ENCODE peak calls at places on chromosomes 16 and 17, in four cellular contexts. E is IMR-90, V is neural progenitor cell, S is uterus. F is an unnamed sample. For H3K4me1, the result is how much of the 10 kb centered on the place peaks cover.

GRCh38 chr16:86343111-86343642 is 167.2 kb upstream of the FOXF1 start:
- DNase-seq in V (no peak), S (peak), E (peak), F (peak)

GRCh38 chr16:60681014-60681413 is 1355.2 kb downstream of the CDH8 start:
- DNase-seq in V (peak), E (no peak), S (no peak), F (no peak)

GRCh38 chr17:72353502-72353901 is 232.7 kb downstream of the SOX9 start:
- DNase-seq in E (no peak), S (no peak), V (peak), F (no peak)

GRCh38 chr16:59880626-59881025 is 1146.5 kb upstream of the GOT2 start:
- DNase-seq in V (no peak), S (no peak), E (no peak), F (no peak)

GRCh38 chr17:82267575-82268379 is 5.7 kb downstream of the CSNK1D start:
- DNase-seq in S (peak), V (no peak), E (peak), F (peak)

GRCh38 chr16:84156342-84156784 is 11.3 kb downstream of the DNAAF1 start:
- DNase-seq in E (no peak), V (no peak), S (no peak), F (no peak)

GRCh38 chr17:74531231-74531761 is at the start of gene CD300LB:
- DNase-seq in S (peak), V (no peak), E (no peak), F (peak)

GRCh38 chr16:11627822-11628457 is 40.3 kb upstream of the SNN start:
- DNase-seq in V (no peak), S (no peak), E (peak), F (no peak)

GRCh38 chr16:12815361-12815760 is 11.7 kb upstream of the CPPED1 start:
- DNase-seq in S (no peak), V (no peak), E (no peak), F (no peak)

GRCh38 chr16:51490866-51491265 is 339.8 kb upstream of the SALL1 start:
- DNase-seq in S (no peak), E (no peak), V (no peak), F (no peak)

GRCh38 chr17:13735444-13735843 is 133.7 kb upstream of the HS3ST3A1 start:
- DNase-seq in S (no peak), E (peak), V (peak), F (no peak)

GRCh38 chr16:3113765-3114479 is 1.5 kb downstream of the ZNF205 start:
- DNase-seq in E (peak), V (no peak), S (no peak), F (no peak)

GRCh38 chr17:17191346-17191792 is 14.8 kb downstream of the PLD6 start:
- DNase-seq in S (peak), V (no peak), E (peak), F (peak)

GRCh38 chr17:38747385-38748328 is 479 bp downstream of the PCGF2 start:
- DNase-seq in E (no peak), S (peak), V (peak), F (peak)

GRCh38 chr16:24717411-24717810 is 12.0 kb upstream of the TNRC6A start:
- DNase-seq in E (peak), S (no peak), V (no peak), F (no peak)

GRCh38 chr16:11583889-11584565 is 2.7 kb downstream of the LITAF start:
- DNase-seq in E (no peak), V (no peak), S (no peak), F (peak)

GRCh38 chr17:32933881-32934280 is 5.9 kb downstream of the TMEM98 start:
- DNase-seq in E (peak), S (no peak), V (no peak), F (no peak)

DNA sequence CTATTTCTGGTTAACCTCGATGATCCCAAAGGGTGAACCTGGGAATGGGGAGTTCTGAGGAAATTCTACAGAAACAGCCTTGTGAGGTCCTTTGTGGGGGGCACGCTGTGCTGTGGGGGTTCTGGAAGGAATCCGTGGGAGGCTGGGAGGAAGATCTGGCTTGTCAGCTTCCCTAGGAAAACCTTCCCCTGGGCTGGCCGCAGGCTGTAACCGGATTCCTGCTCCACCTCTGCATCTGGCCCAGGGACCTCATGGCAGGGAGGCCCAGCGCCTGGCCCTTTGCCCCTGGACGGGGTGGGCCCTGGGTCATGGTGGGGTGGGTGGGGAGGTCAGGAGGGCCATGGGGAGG is 3.3 kb upstream of the MEOX1 start:
- DNase-seq in S (no peak), E (no peak), V (peak), F (no peak)
- H3K4me1 ChIP-seq in S (under half), E (under half), V (under half), F (under half)

DNA sequence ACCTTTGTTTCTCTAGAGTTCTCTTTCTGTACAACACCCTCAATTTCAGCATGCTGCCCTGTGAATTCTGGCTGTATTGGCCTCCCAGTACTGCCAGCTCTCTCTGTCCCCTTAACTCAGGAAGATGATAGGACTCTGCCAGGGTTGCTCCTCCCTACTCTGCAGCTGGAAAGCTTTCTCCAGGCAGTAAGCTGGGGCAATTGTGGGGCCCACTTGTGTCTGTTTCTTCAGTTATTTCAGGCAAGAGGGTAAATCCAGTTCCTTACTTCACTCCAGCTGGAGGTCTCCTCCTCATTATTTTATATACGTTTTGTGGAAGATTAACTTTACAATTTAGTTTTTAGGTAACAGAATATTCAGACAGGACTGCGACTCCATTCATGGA is 9.9 kb downstream of the C17orf100 start:
- DNase-seq in S (no peak), E (no peak), V (no peak), F (no peak)
- H3K4me3 ChIP-seq in S (no peak), E (no peak), V (no peak), F (no peak)

GRCh38 chr16:30657866-30658730 is at the start of gene FBRS:
- DNase-seq in V (peak), E (peak), S (peak), F (peak)

GRCh38 chr16:30655815-30656347 is 2.4 kb upstream of the FBRS start:
- DNase-seq in V (no peak), S (no peak), E (no peak), F (no peak)

GRCh38 chr16:30658731-30659506 is 688 bp downstream of the FBRS start:
- DNase-seq in S (peak), V (peak), E (peak), F (peak)

GRCh38 chr16:30656388-30656787 is 1.8 kb upstream of the FBRS start:
- DNase-seq in V (no peak), S (no peak), E (no peak), F (no peak)

DNA sequence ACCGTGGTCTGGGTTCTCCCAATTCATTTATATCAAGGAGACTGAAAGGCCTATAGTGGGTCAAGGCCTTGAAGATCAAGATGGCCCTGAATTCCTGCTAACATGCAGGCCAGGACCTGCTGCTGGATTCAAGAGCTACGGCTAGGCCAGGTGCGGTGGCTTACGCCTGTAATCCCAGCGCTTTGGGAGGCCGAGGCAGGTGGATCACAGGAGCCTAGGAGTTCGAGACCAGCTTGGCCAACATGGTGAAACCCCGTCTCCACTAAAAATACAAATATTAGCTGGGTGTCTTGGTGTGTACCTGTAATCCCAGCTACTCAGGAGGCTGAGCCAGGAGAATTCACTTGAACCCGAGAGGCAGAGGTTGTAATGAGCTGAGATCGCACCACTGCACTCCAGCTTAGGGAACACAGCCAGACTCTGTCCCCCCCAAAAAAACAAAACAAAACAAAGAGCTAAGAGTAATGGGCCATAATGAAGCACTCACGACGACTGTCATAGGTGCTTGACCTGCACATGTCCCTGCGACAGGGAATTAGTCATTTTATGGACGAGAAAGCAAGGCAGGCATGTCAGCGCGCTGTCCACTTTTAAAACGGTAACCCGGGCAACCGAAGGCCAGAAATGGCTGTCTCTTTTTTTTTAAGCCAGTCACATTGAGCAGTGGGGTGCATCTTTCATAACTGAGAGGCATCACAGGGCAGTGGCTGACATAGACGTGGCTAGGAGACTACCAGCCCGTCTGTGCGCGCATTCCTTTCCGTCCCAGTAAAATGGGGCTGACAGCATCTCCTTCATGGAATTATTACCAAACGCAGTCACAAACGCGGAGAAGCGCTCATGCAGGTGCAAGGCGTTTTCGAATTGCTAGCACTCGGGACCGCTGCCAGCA is 1.0 kb upstream of the FBRS start:
- DNase-seq in S (no peak), E (no peak), V (no peak), F (no peak)
- H3K4me1 ChIP-seq in S (under half), E (under half), V (under half), F (under half)

GRCh38 chr16:28291651-28292626 is at the start of gene SBK1:
- DNase-seq in S (peak), V (peak), E (peak), F (peak)

GRCh38 chr16:28292731-28293588 is 635 bp downstream of the SBK1 start:
- DNase-seq in S (no peak), V (peak), E (no peak), F (no peak)

GRCh38 chr16:28288117-28288516 is 4.2 kb upstream of the SBK1 start:
- DNase-seq in V (no peak), S (no peak), E (no peak), F (no peak)

GRCh38 chr16:28289106-28289505 is 3.2 kb upstream of the SBK1 start:
- DNase-seq in V (no peak), S (no peak), E (no peak), F (no peak)

DNA sequence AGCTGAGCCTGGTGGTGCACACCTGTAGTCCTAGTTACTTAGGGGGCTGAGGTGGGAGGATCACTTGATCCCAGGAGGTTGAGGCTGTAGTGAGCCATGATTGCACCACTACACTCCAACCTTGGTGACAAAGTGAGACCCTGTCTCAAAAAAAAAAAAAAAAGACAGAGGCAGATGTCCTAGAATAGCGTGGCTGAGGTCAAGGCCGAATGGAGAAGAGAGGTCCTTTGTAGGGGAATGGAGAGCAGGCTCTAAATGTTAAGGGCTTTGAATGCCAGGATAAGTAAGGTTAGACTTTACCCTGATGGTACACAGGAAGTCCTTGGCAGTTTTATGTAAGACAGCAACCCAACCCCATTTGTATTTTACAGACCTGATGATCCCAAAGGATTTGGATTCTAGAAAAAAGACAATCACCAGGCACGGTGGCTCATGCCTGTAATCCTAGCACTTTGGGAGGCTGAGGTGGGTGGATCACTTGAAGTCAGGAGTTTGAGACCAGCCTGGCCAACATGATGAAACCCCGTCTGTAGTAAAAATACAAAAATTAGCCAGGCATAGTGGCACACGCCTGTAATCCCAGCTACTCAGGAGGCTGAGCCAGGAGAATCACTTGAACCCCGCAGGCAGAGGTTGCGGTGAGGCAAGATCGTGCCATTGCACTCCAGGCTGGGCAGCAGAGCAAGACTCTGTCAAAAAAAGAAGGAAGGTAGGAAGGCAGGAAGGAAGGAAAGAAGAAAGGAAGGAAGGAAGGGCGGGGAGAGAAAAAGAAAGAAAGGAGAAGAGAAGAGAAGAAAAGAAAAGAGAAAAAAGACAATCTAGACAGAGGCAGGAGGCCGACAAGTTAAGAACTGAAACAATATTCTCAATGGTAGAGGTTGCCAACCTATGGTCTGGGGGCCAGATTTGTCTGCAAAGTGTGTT is 2.1 kb upstream of the SBK1 start:
- DNase-seq in E (no peak), V (no peak), S (no peak), F (no peak)
- H3K4me3 ChIP-seq in E (no peak), V (peak), S (no peak), F (no peak)

DNA sequence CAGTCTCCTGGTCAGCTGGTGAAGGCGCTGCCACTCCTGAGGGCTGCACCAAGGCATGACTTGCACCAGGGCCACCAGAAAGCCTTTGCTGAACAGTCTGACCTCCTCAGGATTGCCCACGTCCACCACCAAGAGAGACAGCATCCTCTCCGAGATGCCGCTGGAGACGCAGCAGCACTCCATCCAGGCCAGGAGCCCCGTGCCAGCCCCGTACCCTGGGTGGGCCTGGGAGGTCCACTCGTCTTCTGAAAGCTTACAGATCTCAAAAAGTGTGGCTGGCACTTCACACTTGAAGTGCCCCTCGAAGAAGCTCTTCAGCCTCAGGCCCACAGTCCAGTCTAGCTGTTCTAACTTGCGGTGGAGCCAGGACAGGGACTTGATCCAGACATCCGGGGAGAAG is 6.7 kb downstream of the GEMIN4 start:
- DNase-seq in E (no peak), V (no peak), S (no peak), F (no peak)
- H3K4me1 ChIP-seq in E (under half), V (under half), S (under half), F (under half)

F was measured in aorta.